ENCODE peak calls at places on chromosomes 5 and 9, in six cellular contexts. C is uterus; N is neural crest cell; Z is HCT116; L is CD8-positive, alpha-beta T cell; Y is AG04450. E is an unnamed sample.

GRCh38 chr5:113235884-113236283 is 198.9 kb downstream of the TSSK1B start:
- DNase-seq in Z (peak; percentile 62), Y (no peak), N (no peak), C (no peak), L (no peak), E (no peak)

GRCh38 chr5:91403404-91403803 is 20.3 kb upstream of the ARRDC3 start:
- DNase-seq in Z (no peak), N (no peak), Y (peak; percentile 36), L (no peak), C (no peak), E (no peak)

GRCh38 chr5:107431998-107432397 is 238.7 kb downstream of the EFNA5 start:
- DNase-seq in C (no peak), L (no peak), N (no peak), Z (no peak), Y (no peak), E (no peak)

GRCh38 chr9:129487658-129488483 is 133.0 kb downstream of the C9orf50 start:
- DNase-seq in N (peak; percentile 42), Y (no peak), Z (no peak), C (no peak), L (no peak), E (no peak)

GRCh38 chr9:6680797-6681146 is 35.2 kb upstream of the GLDC start:
- DNase-seq in Y (no peak), Z (no peak), L (peak; percentile 52), C (no peak), N (no peak), E (no peak)

GRCh38 chr9:80797841-80798688 is 891.3 kb downstream of the TLE1 start:
- DNase-seq in N (no peak), L (no peak), Z (no peak), Y (peak; percentile 60), C (peak; percentile 67), E (no peak)

GRCh38 chr9:84111726-84112125 is 131.1 kb downstream of the RMI1 start:
- DNase-seq in Y (no peak), N (no peak), Z (no peak), C (no peak), L (no peak), E (no peak)

GRCh38 chr9:68749579-68750159 is 44.6 kb downstream of the PIP5K1B start:
- DNase-seq in Z (no peak), Y (no peak), N (no peak), L (no peak), C (no peak), E (no peak)

GRCh38 chr5:172941067-172941516 is 18.1 kb upstream of the RPL26L1 start:
- DNase-seq in N (no peak), Y (no peak), Z (no peak), L (no peak), C (no peak), E (no peak)

GRCh38 chr5:23840083-23840482 is 332.7 kb downstream of the PRDM9 start:
- DNase-seq in Z (no peak), Y (no peak), C (no peak), L (no peak), N (no peak), E (no peak)

GRCh38 chr5:89168766-89169165 is 285.8 kb upstream of the MEF2C start:
- DNase-seq in Z (no peak), Y (no peak), N (no peak), L (no peak), C (no peak), E (no peak)

GRCh38 chr9:123383512-123384170 is 27.6 kb downstream of the CRB2 start:
- DNase-seq in Y (no peak), Z (no peak), N (no peak), L (no peak), C (no peak), E (no peak)

GRCh38 chr5:151718653-151719052 is 31.9 kb upstream of the SPARC start:
- DNase-seq in N (no peak), L (no peak), Z (no peak), Y (no peak), C (no peak), E (no peak)

GRCh38 chr9:97773723-97774122 is 76.6 kb upstream of the XPA start:
- DNase-seq in N (no peak), L (no peak), Y (no peak), C (no peak), Z (no peak), E (no peak)

GRCh38 chr5:39381376-39381775 is 17.1 kb upstream of the C9 start:
- DNase-seq in C (no peak), L (no peak), N (no peak), Z (no peak), Y (no peak), E (no peak)

GRCh38 chr5:39699164-39699563 is 274.4 kb upstream of the DAB2 start:
- DNase-seq in N (no peak), C (no peak), Y (no peak), L (no peak), Z (no peak), E (no peak)

GRCh38 chr9:100011062-100011681 is 87.6 kb downstream of the ERP44 start:
- DNase-seq in L (peak; percentile 50), Y (no peak), Z (peak; percentile 59), C (no peak), N (peak; percentile 36), E (no peak)

GRCh38 chr9:121299467-121300282 is 31.7 kb downstream of the GSN start:
- DNase-seq in N (peak; percentile 27), C (peak; percentile 76), L (peak; percentile 13), Z (no peak), Y (no peak), E (no peak)

GRCh38 chr9:72333758-72334157 is 31.2 kb downstream of the ZFAND5 start:
- DNase-seq in L (no peak), N (no peak), Y (no peak), C (no peak), Z (no peak), E (no peak)

GRCh38 chr5:153756540-153756939 is 266.1 kb downstream of the GRIA1 start:
- DNase-seq in Z (no peak), L (no peak), Y (no peak), N (no peak), C (no peak), E (no peak)
- TF ChIP-seq CTCF in Z (no peak), L (no peak), Y (peak; percentile 11), N (no peak), C (no peak), E (no peak)

GRCh38 chr9:127828262-127829031 is 25.8 kb downstream of the FPGS start:
- DNase-seq in N (peak; percentile 89), Z (peak; percentile 41), L (no peak), Y (no peak), C (peak; percentile 92), E (peak; percentile 70)
- TF ChIP-seq CTCF in N (no peak), Z (no peak), L (no peak), Y (no peak), C (no peak), E (no peak)

GRCh38 chr5:93620487-93621339 is 37.7 kb downstream of the NR2F1 start:
- DNase-seq in N (peak; percentile 62), Z (peak; percentile 34), Y (no peak), L (peak; percentile 58), C (peak; percentile 54), E (no peak)
- TF ChIP-seq CTCF in N (no peak), Z (peak; percentile 18), Y (no peak), L (no peak), C (no peak), E (no peak)

GRCh38 chr5:1362242-1363015 is 17.5 kb upstream of the CLPTM1L start:
- DNase-seq in L (no peak), N (no peak), C (no peak), Z (no peak), Y (no peak), E (no peak)
- TF ChIP-seq CTCF in L (no peak), N (no peak), C (no peak), Z (no peak), Y (no peak), E (no peak)

GRCh38 chr5:154421868-154422267 is 23.9 kb upstream of the SAP30L start:
- DNase-seq in Z (peak; percentile 18), L (peak; percentile 23), Y (no peak), N (no peak), C (no peak), E (no peak)
- TF ChIP-seq CTCF in Z (peak; percentile 65), L (no peak), Y (peak; percentile 50), N (peak; percentile 34), C (no peak), E (peak; percentile 15)

DNA sequence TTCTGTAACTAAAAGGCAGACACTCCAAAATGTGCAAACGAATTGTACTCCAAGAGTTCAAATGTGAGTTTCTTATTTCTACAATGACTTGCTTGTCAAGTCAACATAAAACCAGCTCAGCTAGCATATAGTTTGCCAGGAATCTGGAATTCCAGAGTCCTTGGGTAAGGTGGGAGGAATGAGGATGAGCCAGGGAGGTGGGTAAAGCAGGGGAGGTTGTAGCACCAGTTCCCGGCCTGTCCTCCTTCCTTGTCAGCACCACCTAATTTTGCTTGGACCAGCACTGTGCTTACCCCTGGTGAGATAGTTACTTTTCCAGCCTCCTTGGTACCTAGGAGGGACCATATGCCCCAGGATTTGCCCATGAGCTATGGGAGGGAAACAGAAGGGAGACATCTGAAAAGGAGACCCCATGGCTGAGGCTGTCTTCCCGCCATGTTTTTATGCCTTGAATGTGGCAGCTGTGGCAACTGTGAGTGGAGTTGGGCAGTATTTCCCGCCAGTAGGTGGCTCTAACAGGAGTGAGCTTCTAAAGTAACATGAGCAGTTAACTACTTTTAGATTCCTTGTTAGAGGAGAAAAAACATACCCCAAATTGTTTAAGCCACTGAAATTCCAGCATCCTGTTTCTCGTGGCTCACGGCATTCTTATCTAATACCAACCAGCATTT is 302.5 kb downstream of the TENT4A start:
- DNase-seq in C (no peak), Z (no peak), L (no peak), Y (no peak), N (no peak), E (no peak)
- TF ChIP-seq CTCF in C (no peak), Z (no peak), L (no peak), Y (no peak), N (peak; percentile 53), E (no peak)

GRCh38 chr5:178208540-178209227 is 4.4 kb downstream of the HNRNPAB start:
- DNase-seq in L (no peak), C (no peak), Z (no peak), N (no peak), Y (no peak), E (no peak)
- TF ChIP-seq CTCF in L (peak; percentile 14), C (no peak), Z (peak; percentile 49), N (peak; percentile 43), Y (peak; percentile 37), E (no peak)